ENCODE peak calls at places on chromosomes 11 and 22, in six cellular contexts. X is endothelial cell of umbilical vein, Y is GM12878, I is A549, V is K562, Q is HepG2. G is an unnamed sample.

GRCh38 chr11:16987205-16987568 is 27.0 kb downstream of the PLEKHA7 start:
- DNase-seq in Q (no peak), I (no peak), X (no peak), Y (no peak), V (peak; percentile 47), G (no peak)

GRCh38 chr11:914747-915493 is 4.3 kb upstream of the CHID1 start:
- DNase-seq in Q (peak; percentile 68), V (peak; percentile 52), Y (no peak), I (no peak), X (no peak), G (no peak)

GRCh38 chr11:57646756-57647303 is 2.9 kb downstream of the YPEL4 start:
- DNase-seq in Q (no peak), X (no peak), V (no peak), I (no peak), Y (no peak), G (no peak)

GRCh38 chr11:65095974-65096806 is at the start of gene VPS51:
- DNase-seq in I (peak; percentile 94), Y (peak; percentile 51), Q (peak; percentile 87), X (peak; percentile 76), V (peak; percentile 96), G (peak; percentile 95)

GRCh38 chr11:28834877-28835276 is 726.7 kb downstream of the METTL15 start:
- DNase-seq in X (peak; percentile 67), V (no peak), Y (no peak), I (peak; percentile 74), Q (no peak), G (no peak)

GRCh38 chr22:20578707-20579106 is 71.3 kb downstream of the MED15 start:
- DNase-seq in I (no peak), V (no peak), X (no peak), Q (no peak), Y (no peak), G (no peak)

GRCh38 chr11:78332174-78332866 is 85.3 kb downstream of the GAB2 start:
- DNase-seq in V (no peak), I (no peak), X (no peak), Q (no peak), Y (no peak), G (no peak)

GRCh38 chr11:120773501-120774031 is 250.3 kb upstream of the TBCEL start:
- DNase-seq in X (peak; percentile 61), I (no peak), V (peak; percentile 9), Y (peak; percentile 89), Q (no peak), G (peak; percentile 66)

GRCh38 chr11:36899796-36900195 is 301.8 kb upstream of the RAG2 start:
- DNase-seq in Q (no peak), V (no peak), X (no peak), I (no peak), Y (no peak), G (no peak)

GRCh38 chr22:37050913-37051628 is 471 bp upstream of the KCTD17 start:
- DNase-seq in Q (no peak), I (no peak), X (no peak), V (no peak), Y (no peak), G (no peak)

GRCh38 chr22:37054078-37054440 is 2.5 kb downstream of the KCTD17 start:
- DNase-seq in Q (no peak), X (no peak), Y (no peak), I (no peak), V (peak; percentile 28), G (peak; percentile 28)

GRCh38 chr22:37053310-37054077 is 2.0 kb downstream of the KCTD17 start:
- DNase-seq in Y (no peak), I (no peak), V (no peak), Q (no peak), X (no peak), G (no peak)

GRCh38 chr22:37052386-37053309 is 1.1 kb downstream of the KCTD17 start:
- DNase-seq in V (no peak), Q (no peak), Y (no peak), X (no peak), I (no peak), G (no peak)

DNA sequence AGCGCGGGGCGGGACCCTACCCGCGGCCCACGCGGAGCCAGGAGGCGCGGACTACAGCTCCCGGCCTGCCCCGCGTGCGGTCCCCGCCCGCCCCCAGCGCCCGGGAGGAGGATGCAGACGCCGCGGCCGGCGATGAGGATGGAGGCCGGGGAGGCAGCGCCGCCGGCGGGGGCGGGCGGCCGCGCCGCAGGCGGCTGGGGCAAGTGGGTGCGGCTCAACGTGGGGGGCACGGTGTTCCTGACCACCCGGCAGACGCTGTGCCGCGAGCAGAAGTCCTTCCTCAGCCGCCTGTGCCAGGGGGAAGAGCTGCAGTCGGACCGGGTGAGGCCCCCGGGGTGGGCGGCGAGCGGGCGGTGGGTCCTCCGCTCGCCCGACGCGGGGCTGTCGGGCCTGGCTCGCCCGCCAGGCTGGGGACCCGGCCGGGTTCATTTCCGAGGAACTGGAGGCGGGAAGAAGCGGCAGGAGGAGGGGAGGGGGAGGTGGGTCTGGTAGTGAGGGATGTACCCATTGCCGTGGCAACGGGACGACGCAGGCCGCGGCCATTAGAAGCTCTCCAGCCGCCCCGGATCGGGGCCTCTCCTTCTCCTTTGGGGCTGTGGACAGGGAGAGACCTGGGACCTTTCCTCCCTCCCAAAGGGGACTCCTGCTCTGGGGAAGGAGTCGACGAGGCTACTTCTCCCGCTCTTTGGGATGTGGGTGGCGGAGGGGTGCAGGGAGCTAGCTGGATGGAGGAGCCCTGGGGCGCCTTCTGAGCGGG is at the start of gene KCTD17:
- DNase-seq in X (peak; percentile 64), I (peak; percentile 53), Q (no peak), V (peak; percentile 54), Y (no peak), G (peak; percentile 48)
- TF ChIP-seq CTCF in X (no peak), I (no peak), Q (no peak), V (no peak), Y (peak; percentile 6), G (no peak)

GRCh38 chr11:75796091-75796435 is 18.9 kb upstream of the UVRAG start:
- DNase-seq in I (no peak), V (no peak), Y (no peak), X (no peak), Q (no peak), G (no peak)

GRCh38 chr11:75797116-75797515 is 17.9 kb upstream of the UVRAG start:
- DNase-seq in V (no peak), Q (no peak), I (no peak), X (no peak), Y (no peak), G (no peak)

GRCh38 chr11:75800136-75800675 is 14.8 kb upstream of the UVRAG start:
- DNase-seq in Q (no peak), Y (no peak), I (no peak), X (no peak), V (no peak), G (no peak)

GRCh38 chr11:75795276-75796090 is 19.5 kb upstream of the UVRAG start:
- DNase-seq in Q (peak; percentile 80), I (no peak), Y (no peak), V (no peak), X (no peak), G (no peak)

DNA sequence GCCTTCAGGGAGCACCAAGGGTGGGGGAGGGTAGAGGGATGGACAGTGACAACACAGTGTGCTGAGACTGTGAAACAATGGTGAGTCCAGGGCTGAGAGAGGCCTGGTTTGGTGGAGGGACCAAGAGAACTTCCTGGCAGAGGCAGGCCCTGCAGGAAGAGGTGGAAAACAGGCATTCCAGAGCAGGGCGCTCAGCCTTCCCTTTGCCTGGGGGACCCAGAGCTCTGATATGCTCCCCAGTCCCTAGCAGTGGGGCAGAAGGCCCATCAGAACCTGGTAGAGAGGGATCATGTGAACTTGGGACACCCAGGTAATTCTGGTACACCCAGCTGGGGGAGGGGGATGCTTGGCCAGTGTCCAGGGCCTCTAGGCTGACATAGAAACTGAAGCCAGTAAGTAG is 17.2 kb upstream of the UVRAG start:
- DNase-seq in V (no peak), Q (no peak), X (no peak), I (no peak), Y (no peak), G (no peak)
- H3K4me3 ChIP-seq in V (no peak overlapping the region), Q (no peak overlapping the region), X (no peak overlapping the region), I (no peak overlapping the region), Y (no peak overlapping the region), G (no peak overlapping the region)

GRCh38 chr11:116117326-116118137 is 613.3 kb upstream of the CADM1 start:
- DNase-seq in I (no peak), X (no peak), Q (no peak), V (no peak), Y (no peak), G (no peak)
- TF ChIP-seq MYC in I (no peak), X (no peak), Q (no peak), V (no peak), Y (no peak), G (no peak)

GRCh38 chr11:19812096-19812495 is 99.5 kb downstream of the NAV2 start:
- DNase-seq in V (no peak), X (no peak), Y (no peak), I (no peak), Q (no peak), G (no peak)
- TF ChIP-seq CTCF in V (no peak), X (no peak), Y (no peak), I (no peak), Q (no peak), G (no peak)

DNA sequence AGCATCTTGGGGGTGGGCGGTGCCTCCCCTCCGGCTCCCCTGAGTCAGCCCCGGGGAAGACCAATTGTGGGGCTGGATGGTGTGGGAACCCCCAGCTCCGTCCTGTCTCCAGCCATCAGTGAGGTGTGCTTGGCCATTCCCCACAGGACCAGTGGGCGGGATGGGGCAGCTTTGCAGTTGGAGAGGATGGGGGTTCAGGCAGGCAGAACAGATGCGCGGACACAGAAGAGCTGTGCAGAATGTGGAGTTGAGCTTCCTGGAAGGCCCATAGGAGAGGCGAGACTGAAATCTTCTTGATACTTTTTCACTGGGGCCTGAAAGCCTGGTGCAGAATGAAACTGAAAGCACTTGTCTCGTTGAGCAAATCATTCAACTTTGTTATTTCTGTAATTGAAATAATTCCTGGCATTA is 23.8 kb downstream of the PARVB start:
- DNase-seq in V (no peak), Q (no peak), I (no peak), Y (no peak), X (no peak), G (no peak)
- H3K4me3 ChIP-seq in V (no peak overlapping the region), Q (no peak overlapping the region), I (no peak overlapping the region), Y (peak overlapping the region; percentile 40), X (no peak overlapping the region), G (no peak overlapping the region)

GRCh38 chr11:13329670-13330401 is 52.2 kb downstream of the BMAL1 start:
- DNase-seq in X (no peak), Y (no peak), I (no peak), V (no peak), Q (no peak), G (no peak)
- TF ChIP-seq MYC in X (no peak), Y (no peak), I (no peak), V (no peak), Q (no peak), G (no peak)

DNA sequence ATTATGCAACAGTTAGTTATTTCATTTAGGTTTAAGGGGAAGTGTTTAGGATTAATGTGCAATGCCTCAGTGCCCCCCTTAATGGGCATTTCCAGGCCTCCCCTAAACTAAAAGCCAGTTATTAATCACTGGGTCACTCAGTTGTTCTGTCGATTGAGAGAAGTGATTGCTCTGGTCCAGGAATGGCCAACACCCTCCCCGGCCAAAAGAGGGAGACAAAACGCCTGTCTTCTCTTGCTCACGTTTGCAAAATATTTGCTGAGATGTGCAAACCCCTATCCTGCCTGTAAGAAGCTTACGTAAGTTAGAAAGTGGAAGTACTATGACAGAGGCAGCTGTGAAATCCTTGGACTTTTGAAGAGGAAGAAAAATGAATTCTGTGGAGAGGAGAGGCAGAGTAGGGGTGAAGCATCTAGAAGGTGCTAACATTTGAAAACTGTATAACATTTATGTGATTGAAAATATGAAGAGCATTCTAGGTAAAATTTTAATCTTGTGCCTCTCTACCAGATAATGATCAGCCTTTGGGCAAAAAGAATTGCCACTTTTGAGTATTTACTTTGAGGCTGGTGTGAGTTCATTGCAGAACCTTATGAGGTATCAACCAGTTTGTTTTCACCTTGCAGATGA is 37.7 kb downstream of the NTM start:
- DNase-seq in Y (no peak), X (no peak), V (peak; percentile 37), I (peak; percentile 40), Q (peak; percentile 38), G (peak; percentile 78)
- TF ChIP-seq CTCF in Y (peak; percentile 50), X (no peak), V (peak; percentile 54), I (peak; percentile 14), Q (peak; percentile 66), G (peak; percentile 85)